ENCODE peak calls at places on chromosome 1, in six cellular contexts. R, A, I, Z, B and V are unnamed samples.

GRCh38 chr1:239566074-239566473 is 179.7 kb downstream of the CHRM3 start:
- DNase-seq in Z (no peak), R (no peak), I (no peak), B (no peak), A (no peak), V (peak; percentile 24)

GRCh38 chr1:205680073-205680851 is at the start of gene SLC45A3:
- DNase-seq in Z (no peak), A (peak; percentile 48), I (no peak), B (no peak), R (peak; percentile 75), V (no peak)

GRCh38 chr1:54471588-54471987 is 65.4 kb upstream of the SSBP3 start:
- DNase-seq in Z (no peak), A (no peak), R (no peak), B (no peak), I (no peak), V (no peak)

GRCh38 chr1:9149837-9150581 is 21.1 kb upstream of the GPR157 start:
- DNase-seq in R (no peak), B (no peak), I (no peak), Z (no peak), A (no peak), V (no peak)

GRCh38 chr1:211517006-211517405 is 25.0 kb upstream of the RD3 start:
- DNase-seq in Z (no peak), A (no peak), I (no peak), B (no peak), R (peak; percentile 74), V (no peak)

GRCh38 chr1:228393268-228393699 is 13.4 kb downstream of the TRIM11 start:
- DNase-seq in R (no peak), A (no peak), I (peak; percentile 73), Z (peak; percentile 57), B (no peak), V (peak; percentile 60)

GRCh38 chr1:228397966-228398365 is 8.7 kb downstream of the TRIM11 start:
- DNase-seq in R (peak; percentile 10), A (no peak), Z (no peak), B (no peak), I (no peak), V (no peak)

GRCh38 chr1:187129132-187129531 is 300.4 kb downstream of the PLA2G4A start:
- DNase-seq in A (no peak), B (no peak), I (no peak), Z (no peak), R (no peak), V (no peak)

GRCh38 chr1:199685369-199685768 is 342.1 kb upstream of the NR5A2 start:
- DNase-seq in R (no peak), I (peak; percentile 75), B (no peak), A (no peak), Z (peak; percentile 73), V (peak; percentile 92)

GRCh38 chr1:104197516-104197915 is 447.8 kb downstream of the AMY1C start:
- DNase-seq in A (no peak), B (no peak), I (no peak), R (no peak), Z (no peak), V (peak; percentile 33)

GRCh38 chr1:71881611-71882010 is 400.7 kb downstream of the NEGR1 start:
- DNase-seq in R (no peak), Z (no peak), A (no peak), I (peak; percentile 44), B (no peak), V (no peak)

GRCh38 chr1:107430540-107431228 is 289.8 kb downstream of the NTNG1 start:
- DNase-seq in Z (peak; percentile 4), B (no peak), R (no peak), A (peak; percentile 20), I (peak; percentile 38), V (peak; percentile 84)

GRCh38 chr1:52955129-52955970 is 28.3 kb downstream of the SCP2 start:
- DNase-seq in R (no peak), A (no peak), B (no peak), I (peak; percentile 85), Z (peak; percentile 70), V (no peak)

GRCh38 chr1:221804303-221804702 is 62.4 kb upstream of the DUSP10 start:
- DNase-seq in I (no peak), B (no peak), R (no peak), Z (no peak), A (no peak), V (no peak)

GRCh38 chr1:8858112-8858668 is 20.3 kb downstream of the ENO1 start:
- DNase-seq in A (no peak), R (no peak), Z (peak; percentile 95), I (peak; percentile 88), B (no peak), V (no peak)

GRCh38 chr1:242770366-242770765 is 245.9 kb upstream of the PLD5 start:
- DNase-seq in A (no peak), I (no peak), Z (no peak), R (no peak), B (no peak), V (peak; percentile 9)

GRCh38 chr1:105138445-105138821 is 1388.7 kb downstream of the AMY1C start:
- DNase-seq in A (no peak), I (no peak), R (no peak), B (no peak), Z (no peak), V (no peak)

GRCh38 chr1:39977202-39977601 is 22.3 kb downstream of the MFSD2A start:
- DNase-seq in Z (no peak), I (peak; percentile 4), B (no peak), A (no peak), R (no peak), V (peak; percentile 76)

GRCh38 chr1:225879521-225880209 is 2.5 kb downstream of the TMEM63A start:
- DNase-seq in R (no peak), I (no peak), A (no peak), Z (no peak), B (no peak), V (no peak)

GRCh38 chr1:207654320-207654719 is 9.4 kb downstream of the CR1L start:
- DNase-seq in B (no peak), I (peak; percentile 4), R (no peak), A (no peak), Z (no peak), V (no peak)

GRCh38 chr1:187621961-187622360 is 793.2 kb downstream of the PLA2G4A start:
- DNase-seq in B (no peak), Z (peak; percentile 59), I (peak; percentile 37), A (no peak), R (no peak), V (no peak)

GRCh38 chr1:78854556-78854955 is 152.0 kb downstream of the ADGRL4 start:
- DNase-seq in I (no peak), A (no peak), Z (no peak), B (no peak), R (no peak), V (no peak)

GRCh38 chr1:232922475-232922874 is 27.9 kb upstream of the NTPCR start:
- DNase-seq in R (no peak), A (no peak), Z (peak; percentile 60), I (peak; percentile 36), B (no peak), V (no peak)

GRCh38 chr1:193222079-193222615 is 35.7 kb upstream of the B3GALT2 start:
- DNase-seq in R (no peak), B (no peak), A (no peak), I (peak; percentile 9), Z (no peak), V (no peak)

GRCh38 chr1:14597343-14598006 is 1.0 kb upstream of the KAZN start:
- DNase-seq in Z (no peak), R (peak; percentile 79), B (peak; percentile 48), I (no peak), A (peak; percentile 39), V (peak; percentile 77)

GRCh38 chr1:21278208-21278861 is 11.9 kb downstream of the ECE1 start:
- DNase-seq in B (no peak), Z (no peak), R (no peak), A (peak; percentile 85), I (no peak), V (no peak)

GRCh38 chr1:152044386-152044785 is 7.6 kb upstream of the S100A11 start:
- DNase-seq in Z (no peak), A (no peak), R (no peak), B (no peak), I (no peak), V (no peak)

GRCh38 chr1:212671342-212672031 is 28.2 kb downstream of the BATF3 start:
- DNase-seq in B (peak; percentile 45), R (peak; percentile 45), I (peak; percentile 69), A (no peak), Z (peak; percentile 80), V (peak; percentile 96)

GRCh38 chr1:2386636-2387611 is 4.4 kb downstream of the MORN1 start:
- DNase-seq in A (no peak), I (no peak), R (no peak), B (no peak), Z (no peak), V (no peak)

GRCh38 chr1:22388666-22389455 is 62.8 kb upstream of the ZBTB40 start:
- DNase-seq in Z (peak; percentile 53), B (no peak), I (no peak), A (no peak), R (no peak), V (peak; percentile 97)

GRCh38 chr1:40769815-40770214 is 13.8 kb upstream of the KCNQ4 start:
- DNase-seq in Z (no peak), I (no peak), B (no peak), A (no peak), R (no peak), V (no peak)

GRCh38 chr1:115954684-115955083 is 21.6 kb upstream of the SLC22A15 start:
- DNase-seq in A (no peak), I (no peak), Z (no peak), B (no peak), R (no peak), V (no peak)
- H2AFZ ChIP-seq in A (no peak overlapping the region), I (no peak overlapping the region), Z (no peak overlapping the region), B (peak overlapping the region; percentile 12), R (no peak overlapping the region), V (no peak overlapping the region)

DNA sequence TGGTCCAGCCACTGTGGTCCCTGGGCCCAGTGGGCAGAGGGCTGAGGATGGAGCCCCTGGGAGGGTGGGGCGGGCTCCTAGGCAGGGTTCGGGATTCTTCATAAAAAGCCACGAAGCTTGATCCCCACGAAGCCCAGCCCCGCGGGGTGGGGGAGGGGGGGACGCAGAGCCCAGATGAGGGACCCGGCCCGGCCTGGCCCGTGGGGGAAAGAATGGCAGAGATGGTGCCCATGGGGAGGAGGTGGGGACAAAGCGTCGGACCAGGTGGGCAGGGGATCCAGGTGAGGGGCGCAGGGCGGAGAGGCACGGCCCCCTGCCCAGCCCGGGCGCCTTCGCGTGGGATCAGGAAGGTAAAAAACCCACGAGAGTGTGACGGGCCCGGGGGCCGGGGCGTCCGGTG is 6.0 kb upstream of the SMIM12 start:
- DNase-seq in A (no peak), R (no peak), B (no peak), Z (no peak), I (no peak), V (no peak)
- H4K8ac ChIP-seq in A (peak overlapping the region; percentile 9), R (no peak overlapping the region), B (peak overlapping the region; percentile 94), Z (peak overlapping the region; percentile 97), I (peak overlapping the region; percentile 86), V (peak overlapping the region; percentile 94)

GRCh38 chr1:38014724-38015424 is 2.3 kb downstream of the UTP11 start:
- DNase-seq in Z (no peak), B (no peak), I (no peak), A (no peak), R (no peak), V (no peak)
- H3K27ac ChIP-seq in Z (no peak overlapping the region), B (no peak overlapping the region), I (no peak overlapping the region), A (no peak overlapping the region), R (no peak overlapping the region), V (no peak overlapping the region)

DNA sequence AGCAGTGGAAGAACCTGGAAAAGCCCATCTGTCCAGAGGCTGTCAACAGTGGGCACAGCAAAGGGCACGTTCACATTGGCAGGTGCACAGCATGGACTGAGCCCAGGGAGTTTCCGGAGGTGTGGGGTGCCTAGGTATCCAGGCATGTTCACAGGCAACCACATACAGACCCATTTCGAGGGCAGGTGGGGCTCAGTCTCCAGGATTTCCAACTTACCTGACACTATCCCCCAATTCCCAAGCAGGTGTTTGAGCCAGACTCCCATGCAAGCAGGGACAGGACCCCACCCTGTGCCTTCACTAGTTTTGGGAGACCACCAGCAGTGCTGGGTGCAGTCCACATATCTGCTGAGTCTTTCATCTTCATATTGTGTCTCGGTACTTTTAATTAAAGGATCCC is 65.0 kb upstream of the IRF2BP2 start:
- DNase-seq in I (no peak), Z (no peak), R (no peak), A (no peak), B (no peak), V (no peak)
- H2AFZ ChIP-seq in I (no peak overlapping the region), Z (no peak overlapping the region), R (no peak overlapping the region), A (no peak overlapping the region), B (no peak overlapping the region), V (no peak overlapping the region)